ENCODE peak calls at places on chromosome 13, in five cellular contexts. D, J, N, R and Z are unnamed samples.

GRCh38 chr13:73835138-73835721 is 299.0 kb downstream of the KLF12 start:
- DNase-seq in D (no peak), J (no peak), N (no peak), R (no peak), Z (no peak)

GRCh38 chr13:29707876-29708543 is 112.5 kb upstream of the SLC7A1 start:
- DNase-seq in R (no peak), J (peak), N (peak), D (no peak), Z (no peak)

GRCh38 chr13:97000295-97000925 is 6.1 kb upstream of the OXGR1 start:
- DNase-seq in D (no peak), R (no peak), N (no peak), J (no peak), Z (no peak)

GRCh38 chr13:49791214-49791752 is 1.2 kb downstream of the KPNA3 start:
- DNase-seq in J (no peak), R (no peak), D (peak), N (no peak), Z (no peak)

GRCh38 chr13:83215627-83216026 is 666.6 kb downstream of the SLITRK1 start:
- DNase-seq in D (no peak), J (no peak), N (no peak), R (no peak), Z (no peak)

GRCh38 chr13:42279080-42279479 is 7.1 kb downstream of the AKAP11 start:
- DNase-seq in R (no peak), J (no peak), N (no peak), D (no peak), Z (no peak)

GRCh38 chr13:32829269-32829668 is 187.0 kb upstream of the KL start:
- DNase-seq in R (no peak), N (no peak), D (no peak), J (no peak), Z (no peak)

GRCh38 chr13:67094952-67095351 is 135.2 kb downstream of the PCDH9 start:
- DNase-seq in D (no peak), R (no peak), J (no peak), N (no peak), Z (no peak)

GRCh38 chr13:79973533-79973963 is 367.4 kb downstream of the SPRY2 start:
- DNase-seq in R (no peak), J (no peak), D (no peak), N (no peak), Z (no peak)

GRCh38 chr13:43838909-43839308 is 40.6 kb downstream of the CCDC122 start:
- DNase-seq in R (no peak), D (no peak), N (no peak), J (no peak), Z (no peak)

GRCh38 chr13:112885782-112886268 is 83.2 kb upstream of the MCF2L start:
- DNase-seq in R (peak), D (peak), N (peak), J (no peak), Z (no peak)

GRCh38 chr13:94968040-94968756 is 255.9 kb upstream of the SOX21 start:
- DNase-seq in N (no peak), D (no peak), J (no peak), R (peak), Z (no peak)

GRCh38 chr13:94239135-94239534 is 240.3 kb downstream of the DCT start:
- DNase-seq in D (no peak), R (no peak), J (no peak), N (no peak), Z (no peak)

GRCh38 chr13:48144413-48145035 is 49.6 kb upstream of the MED4 start:
- DNase-seq in N (peak), D (peak), R (no peak), J (no peak), Z (no peak)

GRCh38 chr13:87788363-87788762 is 117.2 kb downstream of the SLITRK5 start:
- DNase-seq in N (no peak), D (no peak), J (no peak), R (no peak), Z (no peak)

GRCh38 chr13:106917673-106918652 is 350.0 kb upstream of the ARGLU1 start:
- DNase-seq in J (peak), R (peak), D (peak), N (peak), Z (peak)

GRCh38 chr13:44437356-44438233 is 64.0 kb downstream of the SERP2 start:
- DNase-seq in J (no peak), N (no peak), D (no peak), R (no peak), Z (no peak)

GRCh38 chr13:106905380-106906259 is 337.7 kb upstream of the ARGLU1 start:
- DNase-seq in R (no peak), D (no peak), N (no peak), J (no peak), Z (no peak)

GRCh38 chr13:20684041-20684440 is 19.5 kb upstream of the IL17D start:
- DNase-seq in D (no peak), N (no peak), J (no peak), R (no peak), Z (no peak)

GRCh38 chr13:44806841-44807240 is 182.4 kb downstream of the NUFIP1 start:
- DNase-seq in N (no peak), J (no peak), R (no peak), D (no peak), Z (no peak)

GRCh38 chr13:21010621-21011020 is 50.8 kb downstream of the LATS2 start:
- DNase-seq in J (no peak), R (no peak), D (no peak), N (no peak), Z (no peak)

GRCh38 chr13:94065741-94066140 is 413.7 kb downstream of the DCT start:
- DNase-seq in N (no peak), J (no peak), D (no peak), R (no peak), Z (no peak)

GRCh38 chr13:89163081-89163480 is 1491.9 kb downstream of the SLITRK5 start:
- DNase-seq in J (no peak), N (no peak), R (no peak), D (no peak), Z (no peak)

GRCh38 chr13:95588721-95589120 is 36.2 kb downstream of the CLDN10 start:
- DNase-seq in R (no peak), D (no peak), N (no peak), J (no peak), Z (no peak)

GRCh38 chr13:85798999-85799646 is at the start of gene SLITRK6:
- DNase-seq in R (no peak), N (no peak), D (no peak), J (no peak), Z (no peak)

GRCh38 chr13:99626461-99627082 is 125.3 kb downstream of the TM9SF2 start:
- DNase-seq in R (no peak), J (no peak), N (no peak), D (no peak), Z (no peak)

GRCh38 chr13:98761126-98761978 is 8.9 kb upstream of the SLC15A1 start:
- DNase-seq in R (no peak), J (no peak), D (no peak), N (no peak), Z (no peak)

GRCh38 chr13:64471916-64472315 is 2758.2 kb downstream of the PCDH9 start:
- DNase-seq in R (no peak), D (no peak), N (no peak), J (no peak), Z (no peak)

GRCh38 chr13:73174521-73175010 is 115.8 kb downstream of the KLF5 start:
- DNase-seq in R (no peak), D (no peak), J (no peak), N (no peak), Z (no peak)

GRCh38 chr13:113951246-113951999 is 22.5 kb downstream of the C13orf46 start:
- DNase-seq in D (peak), J (peak), R (peak), N (peak), Z (peak)

GRCh38 chr13:80339841-80340642 is 884 bp downstream of the SPRY2 start:
- DNase-seq in D (peak), N (peak), J (no peak), R (peak), Z (peak)

GRCh38 chr13:80666782-80667537 is 326.0 kb upstream of the SPRY2 start:
- DNase-seq in J (no peak), R (no peak), D (no peak), N (no peak), Z (no peak)

GRCh38 chr13:19618925-19619324 is 14.5 kb upstream of the MPHOSPH8 start:
- DNase-seq in N (no peak), J (no peak), R (peak), D (no peak), Z (no peak)

GRCh38 chr13:50691176-50691681 is 152.3 kb downstream of the DLEU7 start:
- DNase-seq in N (no peak), R (no peak), D (no peak), J (no peak), Z (no peak)

GRCh38 chr13:73158851-73159250 is 100.0 kb downstream of the KLF5 start:
- DNase-seq in D (no peak), R (no peak), N (no peak), J (no peak), Z (no peak)

GRCh38 chr13:112800057-112800456 is 110.2 kb downstream of the ATP11A start:
- DNase-seq in J (no peak), N (no peak), R (no peak), D (no peak), Z (no peak)

GRCh38 chr13:39777527-39778061 is 122.1 kb downstream of the COG6 start:
- DNase-seq in N (no peak), D (no peak), R (no peak), J (no peak), Z (no peak)
- TF ChIP-seq CTCF in N (no peak), D (no peak), R (peak), J (peak), Z (no peak)

GRCh38 chr13:23889598-23890224 is 511 bp upstream of the MIPEP start:
- DNase-seq in R (no peak), N (no peak), D (no peak), J (no peak), Z (no peak)
- TF ChIP-seq CTCF in R (peak), N (no peak), D (no peak), J (peak), Z (no peak)

GRCh38 chr13:78137404-78138142 is 218.9 kb upstream of the EDNRB start:
- DNase-seq in J (no peak), R (peak), D (no peak), N (peak), Z (peak)
- TF ChIP-seq CTCF in J (peak), R (peak), D (no peak), N (peak), Z (no peak)

DNA sequence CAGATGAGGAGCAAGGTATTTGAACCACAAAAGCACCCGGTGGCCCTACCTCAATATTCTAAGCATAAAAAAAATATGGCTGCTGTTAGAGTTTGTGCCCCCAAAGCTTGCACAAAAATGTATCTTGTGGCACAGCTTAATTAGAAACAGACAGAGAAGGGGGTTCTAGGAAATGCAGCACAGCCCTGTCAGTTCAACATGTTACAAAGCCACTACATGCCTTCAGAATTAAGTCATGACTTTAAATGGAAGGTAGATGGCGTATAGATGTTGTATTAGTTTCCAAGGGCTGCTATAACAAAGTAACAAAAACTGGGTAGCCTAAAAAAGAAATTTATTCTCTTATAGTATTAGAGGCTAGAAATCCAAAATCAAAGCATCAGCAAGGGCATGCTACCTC is 703.8 kb downstream of the DIAPH3 start:
- DNase-seq in N (no peak), R (no peak), D (no peak), J (no peak), Z (no peak)
- TF ChIP-seq CTCF in N (no peak), R (no peak), D (no peak), J (no peak), Z (no peak)

DNA sequence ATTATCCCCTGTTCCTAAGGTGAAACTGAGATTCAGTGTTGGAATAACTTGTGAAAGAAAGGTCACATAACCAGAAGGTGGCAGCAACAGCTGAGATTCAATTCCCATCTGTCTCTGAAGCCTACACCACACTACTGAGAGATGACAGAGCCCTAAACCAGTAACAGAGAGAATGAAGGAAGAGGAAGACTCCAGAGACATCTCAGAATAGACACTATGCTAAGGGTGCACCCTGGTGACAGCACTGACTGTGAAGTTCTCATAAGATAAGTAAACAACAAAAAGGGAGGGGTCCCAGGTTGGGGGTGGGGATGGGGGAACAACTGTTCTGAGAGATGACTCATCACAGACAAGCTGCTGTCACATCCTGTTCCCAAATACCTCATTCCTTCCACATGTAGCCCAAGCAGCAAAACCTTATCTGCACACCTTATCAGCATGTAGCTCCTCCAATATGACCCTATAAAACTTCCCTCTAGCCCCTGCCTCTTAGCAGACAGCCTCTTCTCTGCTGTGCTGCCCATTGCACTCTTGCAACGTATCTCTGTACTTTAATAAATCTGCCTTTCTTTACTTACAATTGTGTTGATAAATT is 46.5 kb downstream of the UTP14C start:
- DNase-seq in N (no peak), J (no peak), R (no peak), D (no peak), Z (no peak)
- TF ChIP-seq CTCF in N (no peak), J (no peak), R (no peak), D (no peak), Z (no peak)

DNA sequence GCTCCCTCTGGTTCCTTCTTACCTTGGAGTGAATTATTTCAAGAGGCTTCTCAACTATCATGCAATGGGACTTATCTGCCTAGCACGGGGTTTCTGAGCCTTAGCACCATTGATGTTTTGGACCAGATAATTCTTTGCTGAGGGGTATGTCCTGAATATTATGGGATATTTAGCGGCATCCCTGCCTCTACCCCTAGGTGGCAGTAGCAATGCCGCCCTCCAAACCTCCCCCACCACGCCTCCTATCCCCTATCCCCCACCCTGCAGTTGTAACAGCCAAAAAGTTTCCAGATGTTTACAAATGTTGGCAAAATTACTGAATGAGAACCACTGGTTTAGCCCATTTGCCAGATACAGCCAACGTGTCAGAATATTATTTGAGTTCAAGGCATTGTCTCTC is 125.5 kb downstream of the POSTN start:
- DNase-seq in J (no peak), D (no peak), N (no peak), R (no peak), Z (no peak)
- TF ChIP-seq CTCF in J (no peak), D (no peak), N (no peak), R (peak), Z (no peak)

GRCh38 chr13:108269601-108270328 is at the start of gene TNFSF13B:
- DNase-seq in J (no peak), D (no peak), R (no peak), N (peak), Z (peak)
- TF ChIP-seq CTCF in J (no peak), D (no peak), R (no peak), N (no peak), Z (no peak)

DNA sequence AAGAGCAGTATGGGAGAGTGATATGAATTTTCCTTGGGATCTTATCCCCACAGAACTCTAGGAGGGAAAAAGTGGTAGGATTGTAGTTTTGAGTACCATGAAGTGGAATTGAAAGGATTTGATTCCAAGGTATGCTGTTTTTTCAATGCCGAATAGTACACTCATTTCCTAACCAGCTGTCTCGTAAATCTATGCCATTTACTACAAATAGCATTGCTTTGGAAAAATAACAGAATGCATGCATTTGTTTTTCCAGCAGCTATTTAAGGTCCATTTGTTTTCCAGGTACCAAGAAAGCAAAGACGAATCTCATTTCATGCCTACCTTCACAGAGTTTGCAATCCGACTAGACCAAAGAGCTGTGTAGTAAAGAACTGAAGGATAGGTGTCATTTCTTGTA is 10.5 kb downstream of the POLR1D start:
- DNase-seq in N (no peak), J (no peak), R (no peak), D (no peak), Z (no peak)
- TF ChIP-seq CTCF in N (no peak), J (no peak), R (no peak), D (no peak), Z (no peak)

DNA sequence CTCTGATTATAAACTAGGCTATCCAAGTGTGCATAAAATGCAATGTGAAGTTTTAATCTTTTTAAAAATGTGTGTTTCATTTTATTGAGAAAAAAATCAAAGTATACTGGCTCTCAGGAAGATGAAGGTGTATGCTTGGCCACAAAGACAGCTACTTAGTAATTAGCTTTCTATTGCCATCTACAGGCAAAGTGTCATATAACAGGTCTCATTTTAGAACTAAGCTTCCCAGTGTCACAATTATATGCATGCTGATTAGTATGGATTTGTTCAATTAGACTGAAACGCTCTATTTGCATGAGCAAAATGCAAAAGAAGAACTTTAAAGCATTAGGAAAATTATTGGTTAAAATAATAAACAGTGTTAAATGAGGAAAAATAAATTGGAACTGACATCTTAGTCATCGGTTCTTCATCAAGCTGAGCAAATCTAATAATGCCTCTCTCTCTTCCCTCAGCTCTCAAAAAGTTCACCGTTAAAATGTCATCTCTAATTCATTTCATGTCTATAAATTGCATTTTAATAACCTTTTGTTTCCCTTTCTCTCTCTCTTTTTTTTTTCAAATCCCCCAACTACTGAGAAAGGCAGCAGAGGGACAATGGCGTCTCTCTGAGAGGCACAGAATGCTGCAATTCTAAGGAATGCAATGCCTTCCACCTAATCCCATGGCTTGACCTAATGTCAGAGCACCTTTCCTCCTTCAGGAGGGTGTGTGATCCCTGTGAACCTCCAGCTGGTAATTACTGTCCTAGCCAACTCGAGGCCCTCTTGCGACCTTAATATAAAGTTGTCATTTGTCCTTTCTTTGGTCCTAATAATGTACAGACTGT is 313.1 kb upstream of the MAB21L1 start:
- DNase-seq in R (no peak), J (no peak), D (no peak), N (no peak), Z (no peak)
- TF ChIP-seq CTCF in R (peak), J (no peak), D (no peak), N (peak), Z (no peak)

GRCh38 chr13:69524459-69525155 is 583.0 kb upstream of the ATXN8OS start:
- DNase-seq in N (no peak), J (no peak), D (no peak), R (no peak), Z (no peak)
- TF ChIP-seq CTCF in N (peak), J (no peak), D (no peak), R (peak), Z (no peak)